ENCODE peak calls at places on chromosomes 12 and 14, in five cellular contexts. X is OCI-LY7, B is right lobe of liver, P is brain microvascular endothelial cell, U is endothelial cell. W is an unnamed sample.

GRCh38 chr14:30553311-30553989 is 5.5 kb upstream of the G2E3 start:
- DNase-seq in U (no peak), P (peak), B (no peak), X (no peak), W (no peak)

GRCh38 chr14:91901449-91902250 is 34.3 kb upstream of the TC2N start:
- DNase-seq in P (no peak), B (no peak), X (no peak), U (no peak), W (peak)

GRCh38 chr12:47797432-47797831 is 22.3 kb downstream of the HDAC7 start:
- DNase-seq in X (peak), U (no peak), P (no peak), B (peak), W (no peak)

GRCh38 chr12:68727776-68728175 is 18.2 kb upstream of the SLC35E3 start:
- DNase-seq in B (no peak), P (no peak), X (no peak), U (no peak), W (no peak)

GRCh38 chr12:100963381-100963780 is 168.8 kb downstream of the ANO4 start:
- DNase-seq in U (no peak), X (no peak), P (no peak), B (no peak), W (no peak)

GRCh38 chr14:103198429-103199140 is 75.3 kb downstream of the TNFAIP2 start:
- DNase-seq in U (no peak), B (no peak), X (no peak), P (no peak), W (no peak)

GRCh38 chr14:51576112-51576420 is 75.6 kb upstream of the FRMD6 start:
- DNase-seq in U (peak), P (peak), X (no peak), B (no peak), W (no peak)

GRCh38 chr14:89669209-89669608 is 252.2 kb upstream of the FOXN3 start:
- DNase-seq in U (no peak), B (peak), P (no peak), X (no peak), W (peak)

GRCh38 chr14:24150993-24151392 is 3.7 kb downstream of the RNF31 start:
- DNase-seq in P (no peak), X (no peak), B (no peak), U (no peak), W (no peak)

GRCh38 chr12:4910502-4911315 is 1.0 kb downstream of the KCNA1 start:
- DNase-seq in P (no peak), B (no peak), X (no peak), U (no peak), W (no peak)

GRCh38 chr12:66044731-66045130 is 85.8 kb downstream of the LLPH start:
- DNase-seq in P (peak), U (no peak), X (no peak), B (no peak), W (no peak)

GRCh38 chr12:132354982-132355680 is 25.7 kb upstream of the GALNT9 start:
- DNase-seq in X (no peak), U (no peak), B (no peak), P (no peak), W (no peak)

GRCh38 chr12:48770756-48771155 is 18.1 kb downstream of the ADCY6 start:
- DNase-seq in U (no peak), B (no peak), X (no peak), P (no peak), W (no peak)

GRCh38 chr14:36767603-36768281 is 106.1 kb downstream of the PAX9 start:
- DNase-seq in X (no peak), B (no peak), U (no peak), P (no peak), W (no peak)

GRCh38 chr12:62210422-62210821 is 49.8 kb upstream of the USP15 start:
- DNase-seq in X (peak), P (peak), U (peak), B (peak), W (peak)

GRCh38 chr14:59189281-59189821 is 884 bp downstream of the DAAM1 start:
- DNase-seq in X (peak), P (peak), B (peak), U (no peak), W (no peak)

GRCh38 chr12:121974026-121974985 is 47.4 kb upstream of the BCL7A start:
- DNase-seq in P (no peak), B (no peak), U (no peak), X (no peak), W (no peak)

GRCh38 chr14:99718031-99718810 is 34.1 kb downstream of the CYP46A1 start:
- DNase-seq in U (no peak), B (no peak), P (no peak), X (no peak), W (no peak)

GRCh38 chr12:32466986-32467711 is 67.8 kb downstream of the FGD4 start:
- DNase-seq in X (no peak), P (no peak), U (no peak), B (no peak), W (no peak)

GRCh38 chr14:35985504-35986218 is 159.5 kb downstream of the BRMS1L start:
- DNase-seq in P (no peak), X (no peak), B (no peak), U (no peak), W (no peak)

GRCh38 chr14:50003213-50004021 is 110.5 kb downstream of the ARF6 start:
- DNase-seq in X (peak), P (peak), B (peak), U (peak), W (peak)

GRCh38 chr14:34437729-34438080 is 24.3 kb downstream of the SPTSSA start:
- DNase-seq in P (no peak), B (no peak), X (no peak), U (no peak), W (no peak)

GRCh38 chr12:61739925-61740324 is 520.3 kb upstream of the USP15 start:
- DNase-seq in U (no peak), B (no peak), X (no peak), P (no peak), W (no peak)

GRCh38 chr14:104926619-104927431 is 2.1 kb downstream of the PLD4 start:
- DNase-seq in X (peak), U (no peak), P (no peak), B (no peak), W (peak)

GRCh38 chr14:103209054-103209453 is 85.8 kb downstream of the TNFAIP2 start:
- DNase-seq in X (no peak), U (no peak), P (no peak), B (no peak), W (no peak)

GRCh38 chr12:120429368-120429767 is 8.5 kb upstream of the COX6A1 start:
- DNase-seq in X (no peak), P (no peak), B (no peak), U (no peak), W (no peak)

GRCh38 chr12:128790653-128791373 is 32.9 kb downstream of the SLC15A4 start:
- DNase-seq in B (no peak), X (no peak), P (no peak), U (no peak), W (no peak)

GRCh38 chr12:645563-646071 is 17.6 kb downstream of the NINJ2 start:
- DNase-seq in U (no peak), X (no peak), P (peak), B (no peak), W (peak)

GRCh38 chr12:129971721-129972120 is 67.9 kb upstream of the TMEM132D start:
- DNase-seq in X (no peak), U (no peak), B (no peak), P (no peak), W (no peak)

GRCh38 chr12:4044101-4044500 is 170.9 kb upstream of the PARP11 start:
- DNase-seq in P (no peak), X (no peak), B (no peak), U (no peak), W (no peak)

GRCh38 chr12:63967358-63967757 is 122.9 kb downstream of the SRGAP1 start:
- DNase-seq in P (peak), B (no peak), U (no peak), X (no peak), W (no peak)

GRCh38 chr12:49580572-49581535 is 12.9 kb upstream of the MCRS1 start:
- DNase-seq in U (peak), X (peak), P (peak), B (peak), W (peak)

GRCh38 chr12:115398311-115398781 is 714.4 kb upstream of the TBX3 start:
- DNase-seq in B (peak), U (no peak), X (no peak), P (no peak), W (no peak)

GRCh38 chr12:32049956-32050355 is 56.7 kb upstream of the BICD1 start:
- DNase-seq in P (no peak), U (no peak), X (no peak), B (no peak), W (no peak)

GRCh38 chr14:63012171-63012570 is 33.1 kb downstream of the KCNH5 start:
- DNase-seq in U (no peak), X (no peak), B (no peak), P (no peak), W (no peak)

GRCh38 chr14:55965851-55966250 is 152.4 kb upstream of the PELI2 start:
- DNase-seq in B (no peak), X (no peak), U (no peak), P (no peak), W (no peak)

GRCh38 chr12:5987573-5987972 is 42.5 kb upstream of the ANO2 start:
- DNase-seq in X (no peak), B (no peak), U (no peak), P (no peak), W (no peak)
- TF ChIP-seq CTCF in X (no peak), B (no peak), U (no peak), P (no peak), W (no peak)

GRCh38 chr12:116673713-116674112 is 64.2 kb downstream of the SPRING1 start:
- DNase-seq in B (no peak), P (no peak), U (no peak), X (peak), W (no peak)
- TF ChIP-seq CTCF in B (peak), P (no peak), U (no peak), X (peak), W (no peak)

GRCh38 chr12:103751171-103751570 is 89.9 kb downstream of the NT5DC3 start:
- DNase-seq in U (peak), X (no peak), P (no peak), B (no peak), W (no peak)
- TF ChIP-seq CTCF in U (peak), X (peak), P (peak), B (no peak), W (peak)

GRCh38 chr12:77152623-77153193 is 87.3 kb upstream of the E2F7 start:
- DNase-seq in B (no peak), U (no peak), P (peak), X (no peak), W (no peak)
- TF ChIP-seq CTCF in B (peak), U (no peak), P (peak), X (peak), W (peak)

GRCh38 chr12:58105225-58106119 is 164.1 kb downstream of the ATP23 start:
- DNase-seq in X (no peak), B (no peak), U (no peak), P (peak), W (no peak)
- TF ChIP-seq CTCF in X (peak), B (no peak), U (peak), P (peak), W (peak)